ENCODE peak calls at places on chromosomes 3 and 15, in seven cellular contexts. B, P, Y, A, D, Q and L are unnamed samples.

GRCh38 chr3:127688416-127689265 is 15.9 kb downstream of the ABTB1 start:
- DNase-seq in B (peak), P (peak), Y (peak), A (no peak), D (no peak), Q (no peak), L (no peak)

GRCh38 chr3:161104561-161105551 is at the start of gene B3GALNT1:
- DNase-seq in B (peak), P (peak), Y (peak), A (peak), D (peak), Q (peak), L (peak)

GRCh38 chr15:85527907-85528306 is 147.5 kb downstream of the AKAP13 start:
- DNase-seq in B (no peak), P (no peak), Y (peak), A (no peak), D (peak), Q (no peak), L (peak)

GRCh38 chr3:196996454-196997265 is 28.0 kb upstream of the PIGZ start:
- DNase-seq in B (peak), P (no peak), Y (no peak), A (no peak), D (no peak), Q (no peak), L (no peak)

GRCh38 chr3:116386168-116386567 is 59.1 kb downstream of the LSAMP start:
- DNase-seq in B (no peak), P (no peak), Y (no peak), A (no peak), D (no peak), Q (no peak), L (no peak)

GRCh38 chr3:177932750-177933660 is 603.2 kb upstream of the KCNMB2 start:
- DNase-seq in B (no peak), P (no peak), Y (peak), A (no peak), D (no peak), Q (no peak), L (peak)

GRCh38 chr3:126998728-126999127 is 15.8 kb downstream of the PLXNA1 start:
- DNase-seq in B (no peak), P (peak), Y (no peak), A (no peak), D (no peak), Q (no peak), L (no peak)

GRCh38 chr3:102791641-102792589 is 357.1 kb downstream of the ZPLD1 start:
- DNase-seq in B (no peak), P (no peak), Y (peak), A (no peak), D (no peak), Q (no peak), L (peak)

GRCh38 chr3:25472747-25473146 is 44.7 kb downstream of the RARB start:
- DNase-seq in B (no peak), P (no peak), Y (no peak), A (no peak), D (no peak), Q (no peak), L (no peak)

GRCh38 chr3:120741837-120742197 is 499 bp downstream of the RABL3 start:
- DNase-seq in B (no peak), P (no peak), Y (peak), A (no peak), D (no peak), Q (no peak), L (no peak)

GRCh38 chr3:44061961-44062360 is 179.7 kb upstream of the TOPAZ1 start:
- DNase-seq in B (no peak), P (no peak), Y (no peak), A (no peak), D (no peak), Q (no peak), L (no peak)

GRCh38 chr3:189726277-189726676 is 95.1 kb downstream of the TP63 start:
- DNase-seq in B (no peak), P (no peak), Y (peak), A (no peak), D (no peak), Q (no peak), L (no peak)

GRCh38 chr3:105906834-105907233 is 38.0 kb upstream of the CBLB start:
- DNase-seq in B (no peak), P (no peak), Y (peak), A (no peak), D (peak), Q (no peak), L (peak)

GRCh38 chr15:59133921-59134427 is 29.0 kb downstream of the CCNB2 start:
- DNase-seq in B (no peak), P (no peak), Y (no peak), A (no peak), D (no peak), Q (no peak), L (no peak)

GRCh38 chr3:43522702-43523362 is 99.0 kb downstream of the ANO10 start:
- DNase-seq in B (no peak), P (no peak), Y (peak), A (no peak), D (no peak), Q (no peak), L (peak)

GRCh38 chr3:89098964-89099585 is 8.3 kb upstream of the EPHA3 start:
- DNase-seq in B (peak), P (peak), Y (peak), A (peak), D (peak), Q (peak), L (peak)

DNA sequence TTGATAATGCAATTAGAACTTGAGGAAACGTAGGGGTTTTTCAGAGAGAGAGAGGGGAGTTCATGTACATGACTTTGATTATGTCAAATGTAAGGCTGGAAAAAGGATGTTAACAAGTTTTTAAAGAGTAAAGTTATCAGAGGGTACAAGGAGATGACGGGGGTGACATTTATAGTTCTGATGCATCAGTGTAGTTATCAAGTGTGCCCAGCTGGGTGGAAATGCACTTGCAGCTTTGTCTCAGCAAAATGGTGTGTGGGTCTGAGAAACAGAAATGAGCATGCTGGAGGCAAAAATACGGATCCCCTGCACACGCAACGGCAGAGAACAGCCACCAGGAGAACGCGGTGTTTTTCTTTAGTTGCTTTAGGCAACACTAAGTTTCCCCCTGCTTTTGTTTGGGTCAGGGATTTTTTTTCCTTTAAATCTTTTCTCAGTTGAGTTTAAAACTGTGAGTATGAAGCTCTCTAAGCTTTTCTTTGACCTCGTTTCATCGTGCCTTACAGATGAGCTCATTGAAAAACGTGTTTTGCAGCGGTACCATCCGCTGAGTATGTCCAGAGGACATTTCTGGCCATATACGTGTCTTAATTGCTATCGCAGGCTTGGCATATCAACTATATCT is 205.4 kb downstream of the PDZRN3 start:
- DNase-seq in B (no peak), P (no peak), Y (peak), A (no peak), D (no peak), Q (no peak), L (peak)
- H3K4me3 ChIP-seq in B (no peak), P (no peak), Y (no peak), A (no peak), D (no peak), Q (no peak), L (peak)

DNA sequence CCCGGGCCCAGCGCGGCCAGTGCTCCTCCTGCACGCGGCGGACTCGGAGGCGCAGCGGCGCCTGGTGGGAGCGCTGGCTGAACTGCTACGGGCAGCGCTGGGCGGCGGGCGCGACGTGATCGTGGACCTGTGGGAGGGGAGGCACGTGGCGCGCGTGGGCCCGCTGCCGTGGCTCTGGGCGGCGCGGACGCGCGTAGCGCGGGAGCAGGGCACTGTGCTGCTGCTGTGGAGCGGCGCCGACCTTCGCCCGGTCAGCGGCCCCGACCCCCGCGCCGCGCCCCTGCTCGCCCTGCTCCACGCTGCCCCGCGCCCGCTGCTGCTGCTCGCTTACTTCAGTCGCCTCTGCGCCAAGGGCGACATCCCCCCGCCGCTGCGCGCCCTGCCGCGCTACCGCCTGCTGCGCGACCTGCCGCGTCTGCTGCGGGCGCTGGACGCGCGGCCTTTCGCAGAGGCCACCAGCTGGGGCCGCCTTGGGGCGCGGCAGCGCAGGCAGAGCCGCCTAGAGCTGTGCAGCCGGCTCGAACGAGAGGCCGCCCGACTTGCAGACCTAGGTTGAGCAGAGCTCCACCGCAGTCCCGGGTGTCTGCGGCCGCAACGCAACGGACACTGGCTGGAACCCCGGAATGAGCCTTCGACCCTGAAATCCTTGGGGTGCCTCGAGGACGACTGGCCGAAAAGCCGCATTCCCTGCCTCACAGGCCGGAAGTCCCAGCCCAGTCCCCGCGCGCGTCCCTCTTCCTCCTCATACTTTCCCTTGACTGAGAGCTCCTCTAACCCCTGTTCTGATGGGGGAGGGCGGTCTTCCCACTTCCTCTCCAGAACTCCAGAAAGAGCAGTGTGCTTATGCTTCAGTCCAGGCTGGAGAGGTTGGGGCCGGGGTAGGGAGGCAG is 1.4 kb upstream of the IL17RC start:
- DNase-seq in B (peak), P (peak), Y (peak), A (no peak), D (peak), Q (peak), L (no peak)
- TF ChIP-seq CTCF in B (no peak), P (no peak), Y (no peak), A (no peak), D (peak), Q (no peak), L (peak)

DNA sequence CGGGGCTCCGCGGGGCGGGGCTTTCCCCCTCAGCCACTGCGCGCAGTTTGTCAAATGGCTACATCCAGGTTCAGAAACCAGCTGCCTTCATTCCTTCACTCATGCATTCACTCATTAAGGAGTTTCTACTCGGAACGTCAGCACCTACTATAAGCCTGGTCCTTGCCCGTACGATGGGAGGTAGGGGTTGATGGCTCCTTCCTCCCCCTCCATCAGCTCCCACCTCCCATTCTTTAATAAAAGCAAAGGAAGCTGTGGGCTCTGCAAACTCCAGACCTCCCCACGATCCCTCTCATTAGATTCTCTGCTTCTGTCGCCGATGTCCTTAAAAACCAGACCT is 267 bp upstream of the CFAP92 start:
- DNase-seq in B (no peak), P (no peak), Y (no peak), A (no peak), D (no peak), Q (no peak), L (no peak)
- H3K4me3 ChIP-seq in B (peak), P (peak), Y (no peak), A (peak), D (peak), Q (peak), L (peak)

GRCh38 chr3:139355502-139355901 is 11.7 kb downstream of the MRPS22 start:
- DNase-seq in B (no peak), P (no peak), Y (peak), A (no peak), D (no peak), Q (no peak), L (peak)

GRCh38 chr3:139357899-139358298 is 14.1 kb downstream of the MRPS22 start:
- DNase-seq in B (no peak), P (no peak), Y (no peak), A (no peak), D (no peak), Q (peak), L (no peak)

GRCh38 chr3:139354661-139355060 is 10.8 kb downstream of the MRPS22 start:
- DNase-seq in B (no peak), P (no peak), Y (no peak), A (no peak), D (no peak), Q (no peak), L (no peak)

GRCh38 chr3:139355937-139356336 is 12.1 kb downstream of the MRPS22 start:
- DNase-seq in B (no peak), P (no peak), Y (peak), A (no peak), D (no peak), Q (no peak), L (no peak)

DNA sequence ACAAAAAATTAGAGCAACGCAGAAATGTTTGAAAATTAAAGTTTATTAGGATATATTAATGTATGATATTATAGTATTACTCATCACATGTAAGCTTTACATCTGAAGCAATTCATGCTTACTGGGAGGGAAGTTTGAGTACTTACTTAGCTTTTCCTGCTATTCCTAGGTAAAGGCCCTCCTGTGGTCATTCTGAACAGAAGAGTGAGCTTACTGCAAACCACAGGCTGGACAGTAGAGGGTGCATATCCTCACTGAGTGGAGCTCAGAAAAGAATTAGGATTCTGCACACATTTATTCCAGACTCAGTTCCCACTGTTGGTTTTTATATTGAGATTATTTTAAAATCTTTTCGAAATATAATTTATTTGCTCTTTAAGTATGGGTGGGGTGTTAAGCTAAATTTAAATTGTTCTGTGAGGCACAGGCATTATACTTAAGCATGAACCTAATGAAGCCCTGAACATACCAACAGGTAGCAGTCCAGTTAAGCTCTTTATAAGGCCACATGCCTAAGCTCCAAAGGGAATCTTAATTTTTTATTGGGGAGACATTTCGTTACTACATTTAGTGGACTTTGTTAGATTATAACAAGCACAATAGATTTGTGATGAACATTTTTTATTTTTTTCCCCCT is 10.2 kb downstream of the MRPS22 start:
- DNase-seq in B (no peak), P (no peak), Y (peak), A (peak), D (no peak), Q (peak), L (no peak)
- TF ChIP-seq CTCF in B (peak), P (peak), Y (peak), A (peak), D (no peak), Q (peak), L (peak)

GRCh38 chr3:142210608-142211007 is 14.8 kb downstream of the GK5 start:
- DNase-seq in B (no peak), P (no peak), Y (peak), A (no peak), D (no peak), Q (no peak), L (no peak)

GRCh38 chr3:142211034-142211433 is 14.4 kb downstream of the GK5 start:
- DNase-seq in B (no peak), P (no peak), Y (peak), A (no peak), D (no peak), Q (peak), L (no peak)

GRCh38 chr3:142209655-142210054 is 15.7 kb downstream of the GK5 start:
- DNase-seq in B (no peak), P (no peak), Y (peak), A (no peak), D (peak), Q (no peak), L (peak)

GRCh38 chr3:142213298-142213697 is 12.1 kb downstream of the GK5 start:
- DNase-seq in B (peak), P (no peak), Y (peak), A (no peak), D (peak), Q (no peak), L (peak)

GRCh38 chr3:142210144-142210543 is 15.2 kb downstream of the GK5 start:
- DNase-seq in B (no peak), P (no peak), Y (no peak), A (no peak), D (no peak), Q (no peak), L (no peak)
- H3K4me3 ChIP-seq in B (no peak), P (no peak), Y (peak), A (no peak), D (no peak), Q (no peak), L (no peak)

GRCh38 chr3:41450416-41451231 is 251.3 kb downstream of the CTNNB1 start:
- DNase-seq in B (peak), P (peak), Y (no peak), A (no peak), D (no peak), Q (no peak), L (no peak)
- TF ChIP-seq CTCF in B (peak), P (peak), Y (no peak), A (no peak), D (no peak), Q (no peak), L (peak)

DNA sequence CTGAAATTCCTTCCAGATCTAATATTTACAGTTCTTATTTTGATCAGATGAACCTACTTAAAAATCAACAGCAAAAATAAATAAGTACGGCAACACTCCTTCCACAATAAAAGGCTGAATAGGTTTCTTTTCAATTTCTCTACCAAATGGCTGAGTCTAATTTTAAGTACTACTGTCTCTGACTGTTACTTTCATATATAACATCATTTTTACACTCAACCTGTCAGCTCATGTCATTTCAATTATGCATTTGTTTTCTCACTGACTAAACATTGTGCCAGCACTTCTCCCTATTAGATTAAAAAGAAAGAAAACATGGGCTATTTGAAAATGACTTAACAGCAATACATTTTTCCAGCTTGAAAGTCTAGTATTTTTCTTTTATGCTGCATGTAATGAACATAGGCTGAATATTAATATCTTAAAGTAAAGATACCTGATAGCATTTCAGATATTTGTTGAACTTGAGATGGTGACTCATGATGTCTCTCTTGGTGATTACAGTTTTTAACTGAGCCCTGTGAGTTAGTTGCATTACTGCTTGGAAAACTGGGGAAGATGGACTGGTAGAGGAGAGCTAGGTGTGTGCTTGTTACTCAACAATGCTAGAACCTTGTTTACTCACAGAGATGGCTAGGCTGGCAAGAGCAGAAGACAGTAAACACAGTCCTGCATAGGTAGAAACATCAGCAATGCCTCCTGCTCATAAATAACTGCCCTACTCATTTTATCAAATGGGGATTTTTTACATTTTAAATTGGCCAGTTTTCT is 73.9 kb downstream of the PEX5L start:
- DNase-seq in B (no peak), P (no peak), Y (no peak), A (no peak), D (no peak), Q (no peak), L (no peak)
- H3K4me3 ChIP-seq in B (no peak), P (no peak), Y (no peak), A (no peak), D (no peak), Q (no peak), L (no peak)

GRCh38 chr15:100694381-100695012 is 92.1 kb downstream of the ASB7 start:
- DNase-seq in B (no peak), P (no peak), Y (peak), A (no peak), D (peak), Q (no peak), L (no peak)
- TF ChIP-seq CTCF in B (no peak), P (no peak), Y (no peak), A (no peak), D (no peak), Q (no peak), L (no peak)

GRCh38 chr15:101500865-101501551 is 11.5 kb upstream of the PCSK6 start:
- DNase-seq in B (peak), P (no peak), Y (no peak), A (no peak), D (no peak), Q (no peak), L (no peak)
- H3K4me3 ChIP-seq in B (no peak), P (no peak), Y (no peak), A (no peak), D (no peak), Q (no peak), L (no peak)

DNA sequence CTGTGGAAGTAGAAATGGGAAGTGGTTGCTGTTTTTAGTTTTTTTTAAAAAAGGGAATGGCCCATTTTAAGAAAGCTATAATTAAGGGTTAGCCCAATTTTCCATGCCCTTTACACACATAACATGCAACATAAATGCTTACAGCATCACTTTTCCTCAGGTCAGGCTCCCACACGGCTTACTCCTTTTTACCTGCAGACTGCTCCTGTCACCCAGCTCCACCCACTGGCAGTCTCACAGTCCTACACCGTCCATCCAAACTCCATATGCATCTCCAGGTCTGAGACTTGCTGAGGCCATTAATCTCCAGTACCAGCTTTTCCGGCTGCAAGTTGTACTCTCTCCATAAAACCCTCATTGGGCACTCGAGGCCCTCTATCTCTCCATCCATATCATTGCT is 19.7 kb downstream of the MORC1 start:
- DNase-seq in B (no peak), P (peak), Y (no peak), A (peak), D (no peak), Q (peak), L (no peak)
- TF ChIP-seq CTCF in B (peak), P (peak), Y (no peak), A (no peak), D (no peak), Q (peak), L (no peak)